ENCODE peak calls at places on chromosomes 12 and 14, in ten cellular contexts. One of them, this sample, is unnamed.

GRCh38 chr14:50035214-50035613 is 81.2 kb downstream of the VCPKMT start:
- DNase-seq in heart left ventricle: no peak
- DNase-seq in lower lobe of right lung: no peak
- DNase-seq in AG09309: no peak
- DNase-seq in brain microvascular endothelial cell: no peak
- DNase-seq in NB4: no peak
- DNase-seq in A673: no peak
- DNase-seq in kidney: no peak
- DNase-seq in GM20000: no peak
- DNase-seq in AG04450: no peak
- DNase-seq in this sample: no peak

GRCh38 chr12:91381309-91381804 is 198.7 kb upstream of the DCN start:
- DNase-seq in heart left ventricle: peak
- DNase-seq in lower lobe of right lung: no peak
- DNase-seq in AG09309: peak
- DNase-seq in brain microvascular endothelial cell: peak
- DNase-seq in NB4: no peak
- DNase-seq in A673: peak
- DNase-seq in kidney: peak
- DNase-seq in GM20000: peak
- DNase-seq in AG04450: peak
- DNase-seq in this sample: no peak

GRCh38 chr14:80634106-80634758 is 307.3 kb downstream of the CEP128 start:
- DNase-seq in heart left ventricle: no peak
- DNase-seq in lower lobe of right lung: no peak
- DNase-seq in AG09309: no peak
- DNase-seq in brain microvascular endothelial cell: no peak
- DNase-seq in NB4: no peak
- DNase-seq in A673: peak
- DNase-seq in kidney: no peak
- DNase-seq in GM20000: no peak
- DNase-seq in AG04450: no peak
- DNase-seq in this sample: no peak

GRCh38 chr12:82803201-82803600 is 116.5 kb downstream of the TMTC2 start:
- DNase-seq in heart left ventricle: no peak
- DNase-seq in lower lobe of right lung: no peak
- DNase-seq in AG09309: no peak
- DNase-seq in brain microvascular endothelial cell: no peak
- DNase-seq in NB4: no peak
- DNase-seq in A673: no peak
- DNase-seq in kidney: no peak
- DNase-seq in GM20000: no peak
- DNase-seq in AG04450: no peak
- DNase-seq in this sample: no peak

GRCh38 chr12:81492131-81492720 is 266.9 kb downstream of the PPFIA2 start:
- DNase-seq in heart left ventricle: no peak
- DNase-seq in lower lobe of right lung: no peak
- DNase-seq in AG09309: no peak
- DNase-seq in brain microvascular endothelial cell: peak
- DNase-seq in NB4: no peak
- DNase-seq in A673: peak
- DNase-seq in kidney: no peak
- DNase-seq in GM20000: no peak
- DNase-seq in AG04450: no peak
- DNase-seq in this sample: no peak

GRCh38 chr12:100083308-100083707 is 59.4 kb downstream of the BLTP3B start:
- DNase-seq in heart left ventricle: no peak
- DNase-seq in lower lobe of right lung: no peak
- DNase-seq in AG09309: no peak
- DNase-seq in brain microvascular endothelial cell: no peak
- DNase-seq in NB4: no peak
- DNase-seq in A673: no peak
- DNase-seq in kidney: no peak
- DNase-seq in GM20000: no peak
- DNase-seq in AG04450: no peak
- DNase-seq in this sample: no peak

GRCh38 chr14:36997843-36998242 is 174.6 kb downstream of the SLC25A21 start:
- DNase-seq in heart left ventricle: no peak
- DNase-seq in lower lobe of right lung: no peak
- DNase-seq in AG09309: no peak
- DNase-seq in brain microvascular endothelial cell: no peak
- DNase-seq in NB4: no peak
- DNase-seq in A673: no peak
- DNase-seq in kidney: no peak
- DNase-seq in GM20000: no peak
- DNase-seq in AG04450: no peak
- DNase-seq in this sample: no peak

GRCh38 chr12:95424271-95424994 is 49.5 kb upstream of the METAP2 start:
- DNase-seq in heart left ventricle: no peak
- DNase-seq in lower lobe of right lung: no peak
- DNase-seq in AG09309: no peak
- DNase-seq in brain microvascular endothelial cell: no peak
- DNase-seq in NB4: no peak
- DNase-seq in A673: no peak
- DNase-seq in kidney: no peak
- DNase-seq in GM20000: no peak
- DNase-seq in AG04450: no peak
- DNase-seq in this sample: no peak

GRCh38 chr14:28375295-28375694 is 391.3 kb upstream of the FOXG1 start:
- DNase-seq in heart left ventricle: no peak
- DNase-seq in lower lobe of right lung: no peak
- DNase-seq in AG09309: no peak
- DNase-seq in brain microvascular endothelial cell: peak
- DNase-seq in NB4: peak
- DNase-seq in A673: peak
- DNase-seq in kidney: no peak
- DNase-seq in GM20000: no peak
- DNase-seq in AG04450: no peak
- DNase-seq in this sample: no peak
- TF ChIP-seq CTCF in heart left ventricle: no peak
- TF ChIP-seq CTCF in lower lobe of right lung: peak
- TF ChIP-seq CTCF in AG09309: no peak
- TF ChIP-seq CTCF in brain microvascular endothelial cell: peak
- TF ChIP-seq CTCF in NB4: peak
- TF ChIP-seq CTCF in A673: peak
- TF ChIP-seq CTCF in kidney: no peak
- TF ChIP-seq CTCF in GM20000: no peak
- TF ChIP-seq CTCF in AG04450: no peak
- TF ChIP-seq CTCF in this sample: peak

DNA sequence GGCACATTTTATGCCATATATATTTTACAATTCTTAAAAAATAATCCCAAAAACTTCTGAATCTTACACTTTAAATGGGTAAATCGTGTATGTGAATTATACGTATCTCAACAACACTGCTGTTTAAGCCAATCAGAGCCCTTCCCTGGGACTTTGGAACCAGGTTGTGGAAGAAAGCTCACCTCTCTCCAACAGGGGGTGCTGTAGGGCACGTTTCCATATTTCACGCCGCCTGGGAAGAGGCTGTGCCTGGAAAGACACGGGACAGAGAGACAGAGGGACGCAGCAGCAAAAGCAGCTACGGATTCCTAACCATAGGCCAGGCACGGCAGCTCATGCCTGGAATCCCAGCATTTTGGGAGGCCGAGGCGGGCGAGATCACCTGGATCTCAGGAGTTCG is 29.4 kb upstream of the FBRSL1 start:
- DNase-seq in heart left ventricle: peak
- DNase-seq in lower lobe of right lung: no peak
- DNase-seq in AG09309: no peak
- DNase-seq in brain microvascular endothelial cell: no peak
- DNase-seq in NB4: peak
- DNase-seq in A673: peak
- DNase-seq in kidney: peak
- DNase-seq in GM20000: no peak
- DNase-seq in AG04450: no peak
- DNase-seq in this sample: peak
- TF ChIP-seq CTCF in heart left ventricle: peak
- TF ChIP-seq CTCF in lower lobe of right lung: peak
- TF ChIP-seq CTCF in AG09309: peak
- TF ChIP-seq CTCF in brain microvascular endothelial cell: peak
- TF ChIP-seq CTCF in NB4: peak
- TF ChIP-seq CTCF in A673: peak
- TF ChIP-seq CTCF in kidney: no peak
- TF ChIP-seq CTCF in GM20000: no peak
- TF ChIP-seq CTCF in AG04450: peak
- TF ChIP-seq CTCF in this sample: peak

GRCh38 chr14:74505831-74506230 is 12.3 kb downstream of the ISCA2 start:
- DNase-seq in heart left ventricle: no peak
- DNase-seq in lower lobe of right lung: peak
- DNase-seq in AG09309: no peak
- DNase-seq in brain microvascular endothelial cell: no peak
- DNase-seq in NB4: no peak
- DNase-seq in A673: no peak
- DNase-seq in kidney: no peak
- DNase-seq in GM20000: no peak
- DNase-seq in AG04450: no peak
- DNase-seq in this sample: no peak
- TF ChIP-seq CTCF in heart left ventricle: no peak
- TF ChIP-seq CTCF in lower lobe of right lung: no peak
- TF ChIP-seq CTCF in AG09309: no peak
- TF ChIP-seq CTCF in brain microvascular endothelial cell: no peak
- TF ChIP-seq CTCF in NB4: no peak
- TF ChIP-seq CTCF in A673: no peak
- TF ChIP-seq CTCF in kidney: no peak
- TF ChIP-seq CTCF in GM20000: no peak
- TF ChIP-seq CTCF in AG04450: no peak
- TF ChIP-seq CTCF in this sample: no peak

GRCh38 chr14:103909531-103910261 is 18.6 kb upstream of the TDRD9 start:
- DNase-seq in heart left ventricle: no peak
- DNase-seq in lower lobe of right lung: peak
- DNase-seq in AG09309: no peak
- DNase-seq in brain microvascular endothelial cell: no peak
- DNase-seq in NB4: no peak
- DNase-seq in A673: no peak
- DNase-seq in kidney: peak
- DNase-seq in GM20000: no peak
- DNase-seq in AG04450: no peak
- DNase-seq in this sample: peak

GRCh38 chr14:103908580-103908979 is 19.7 kb upstream of the TDRD9 start:
- DNase-seq in heart left ventricle: no peak
- DNase-seq in lower lobe of right lung: no peak
- DNase-seq in AG09309: no peak
- DNase-seq in brain microvascular endothelial cell: no peak
- DNase-seq in NB4: no peak
- DNase-seq in A673: no peak
- DNase-seq in kidney: peak
- DNase-seq in GM20000: no peak
- DNase-seq in AG04450: no peak
- DNase-seq in this sample: no peak

GRCh38 chr14:103910262-103910935 is 17.9 kb upstream of the TDRD9 start:
- DNase-seq in heart left ventricle: peak
- DNase-seq in lower lobe of right lung: peak
- DNase-seq in AG09309: no peak
- DNase-seq in brain microvascular endothelial cell: peak
- DNase-seq in NB4: peak
- DNase-seq in A673: peak
- DNase-seq in kidney: peak
- DNase-seq in GM20000: peak
- DNase-seq in AG04450: peak
- DNase-seq in this sample: peak

GRCh38 chr14:103904493-103905107 is 23.7 kb upstream of the TDRD9 start:
- DNase-seq in heart left ventricle: no peak
- DNase-seq in lower lobe of right lung: no peak
- DNase-seq in AG09309: no peak
- DNase-seq in brain microvascular endothelial cell: no peak
- DNase-seq in NB4: no peak
- DNase-seq in A673: no peak
- DNase-seq in kidney: peak
- DNase-seq in GM20000: no peak
- DNase-seq in AG04450: no peak
- DNase-seq in this sample: no peak

GRCh38 chr14:103905861-103906456 is 22.3 kb upstream of the TDRD9 start:
- DNase-seq in heart left ventricle: no peak
- DNase-seq in lower lobe of right lung: peak
- DNase-seq in AG09309: no peak
- DNase-seq in brain microvascular endothelial cell: no peak
- DNase-seq in NB4: peak
- DNase-seq in A673: no peak
- DNase-seq in kidney: peak
- DNase-seq in GM20000: no peak
- DNase-seq in AG04450: no peak
- DNase-seq in this sample: no peak
- TF ChIP-seq CTCF in heart left ventricle: no peak
- TF ChIP-seq CTCF in lower lobe of right lung: no peak
- TF ChIP-seq CTCF in AG09309: no peak
- TF ChIP-seq CTCF in brain microvascular endothelial cell: peak
- TF ChIP-seq CTCF in NB4: peak
- TF ChIP-seq CTCF in A673: peak
- TF ChIP-seq CTCF in kidney: no peak
- TF ChIP-seq CTCF in GM20000: peak
- TF ChIP-seq CTCF in AG04450: peak
- TF ChIP-seq CTCF in this sample: peak

DNA sequence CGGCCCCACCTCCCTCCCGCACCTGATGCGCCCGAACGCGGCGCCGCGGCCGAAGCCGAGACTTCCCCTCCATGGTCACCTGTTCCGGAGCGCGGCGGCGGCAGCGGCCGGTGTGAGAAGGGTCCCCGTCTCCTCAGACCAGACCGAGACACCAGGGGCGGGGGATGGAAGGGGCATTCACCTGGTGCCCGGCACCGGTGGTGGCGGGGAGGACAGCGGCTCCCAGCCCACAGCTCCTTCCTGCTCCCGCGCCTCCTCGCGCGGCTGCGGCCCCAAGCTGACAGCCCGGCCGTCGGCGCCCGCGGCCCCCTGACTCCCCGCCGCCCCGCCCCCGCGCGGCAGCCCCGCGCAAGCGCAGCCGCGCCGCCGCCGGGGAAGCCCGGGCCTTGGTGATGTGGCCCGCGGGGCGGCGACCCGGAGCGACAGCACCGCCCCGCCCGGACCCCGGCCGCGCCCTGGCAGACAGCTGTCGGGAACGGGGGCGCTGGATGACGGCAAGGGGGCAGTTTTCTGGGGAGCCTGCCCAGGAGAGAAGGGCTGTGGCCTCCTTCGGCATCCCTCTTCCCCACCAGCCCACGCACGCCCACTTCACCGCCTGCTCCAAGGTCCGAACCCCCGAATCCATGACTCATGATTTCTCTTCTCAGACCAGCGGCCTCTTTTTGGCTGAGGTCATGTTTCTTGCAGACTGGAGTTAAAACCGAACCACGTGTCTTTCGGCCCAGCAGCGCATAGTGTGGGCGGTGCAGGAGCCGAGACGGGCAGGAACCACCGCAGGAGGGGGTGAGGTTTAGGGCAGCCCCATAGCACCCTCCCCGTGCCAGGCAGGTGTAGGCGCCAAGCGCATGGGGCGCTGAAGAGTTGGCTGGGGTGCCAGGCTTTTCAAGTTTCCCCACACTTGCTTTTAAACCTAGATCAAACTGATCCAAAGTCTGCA is at the start of gene SLC41A2:
- DNase-seq in heart left ventricle: peak
- DNase-seq in lower lobe of right lung: peak
- DNase-seq in AG09309: peak
- DNase-seq in brain microvascular endothelial cell: peak
- DNase-seq in NB4: peak
- DNase-seq in A673: peak
- DNase-seq in kidney: peak
- DNase-seq in GM20000: peak
- DNase-seq in AG04450: peak
- DNase-seq in this sample: peak
- TF ChIP-seq CTCF in heart left ventricle: no peak
- TF ChIP-seq CTCF in lower lobe of right lung: peak
- TF ChIP-seq CTCF in AG09309: no peak
- TF ChIP-seq CTCF in brain microvascular endothelial cell: no peak
- TF ChIP-seq CTCF in NB4: no peak
- TF ChIP-seq CTCF in A673: no peak
- TF ChIP-seq CTCF in kidney: no peak
- TF ChIP-seq CTCF in GM20000: no peak
- TF ChIP-seq CTCF in AG04450: no peak
- TF ChIP-seq CTCF in this sample: peak

This sample was measured in chondrocyte.